ENCODE peak calls at places on chromosome 4, in six cellular contexts. X is aorta, V is cardiac muscle cell, L is fibroblast of lung, I is testis, T is body of pancreas. J is an unnamed sample.

GRCh38 chr4:158461336-158461735 is 60.3 kb upstream of the RXFP1 start:
- DNase-seq in X (no peak), V (no peak), L (peak; percentile 6), I (no peak), T (no peak), J (no peak)

GRCh38 chr4:154982187-154983047 is 201.3 kb downstream of the RBM46 start:
- DNase-seq in X (peak; percentile 57), V (peak; percentile 70), L (peak; percentile 25), I (peak; percentile 85), T (peak; percentile 72), J (peak; percentile 40)

GRCh38 chr4:139454646-139455045 is 725 bp downstream of the RAB33B start:
- DNase-seq in X (no peak), V (no peak), L (no peak), I (no peak), T (no peak), J (no peak)

GRCh38 chr4:7973545-7973981 is 33.9 kb upstream of the AFAP1 start:
- DNase-seq in X (peak; percentile 49), V (no peak), L (peak; percentile 87), I (no peak), T (no peak), J (peak; percentile 45)

GRCh38 chr4:180925800-180926199 is 1317.4 kb upstream of the TENM3 start:
- DNase-seq in X (no peak), V (no peak), L (peak; percentile 59), I (no peak), T (no peak), J (no peak)

GRCh38 chr4:48683784-48684666 is 96.1 kb downstream of the FRYL start:
- DNase-seq in X (no peak), V (no peak), L (peak; percentile 20), I (no peak), T (no peak), J (no peak)

GRCh38 chr4:8285976-8286718 is 16.6 kb downstream of the HTRA3 start:
- DNase-seq in X (no peak), V (no peak), L (no peak), I (no peak), T (no peak), J (no peak)

GRCh38 chr4:105196523-105197145 is 50.0 kb downstream of the TET2 start:
- DNase-seq in X (no peak), V (peak; percentile 35), L (peak; percentile 16), I (peak; percentile 20), T (no peak), J (no peak)

GRCh38 chr4:185261971-185262370 is 52.6 kb downstream of the SNX25 start:
- DNase-seq in X (no peak), V (no peak), L (no peak), I (no peak), T (no peak), J (no peak)

GRCh38 chr4:57110635-57111546 is 706 bp upstream of the IGFBP7 start:
- DNase-seq in X (peak; percentile 77), V (peak; percentile 33), L (peak; percentile 81), I (peak; percentile 60), T (no peak), J (peak; percentile 64)

GRCh38 chr4:17066241-17066640 is 167.8 kb upstream of the LDB2 start:
- DNase-seq in X (no peak), V (no peak), L (peak; percentile 53), I (no peak), T (no peak), J (peak; percentile 40)

GRCh38 chr4:10157478-10158354 is 41.1 kb upstream of the WDR1 start:
- DNase-seq in X (no peak), V (peak; percentile 74), L (peak; percentile 62), I (peak; percentile 70), T (peak; percentile 55), J (peak; percentile 73)

GRCh38 chr4:138734746-138735145 is 280.8 kb upstream of the NOCT start:
- DNase-seq in X (no peak), V (no peak), L (peak; percentile 71), I (no peak), T (no peak), J (peak; percentile 57)

GRCh38 chr4:46390353-46391058 is 578 bp upstream of the GABRA2 start:
- DNase-seq in X (peak; percentile 30), V (no peak), L (no peak), I (no peak), T (no peak), J (no peak)

GRCh38 chr4:3519468-3520264 is 12.6 kb downstream of the LRPAP1 start:
- DNase-seq in X (peak; percentile 35), V (no peak), L (no peak), I (no peak), T (no peak), J (no peak)

GRCh38 chr4:128517096-128517738 is 229.6 kb upstream of the PGRMC2 start:
- DNase-seq in X (no peak), V (no peak), L (peak; percentile 49), I (no peak), T (no peak), J (no peak)

GRCh38 chr4:6116696-6117285 is 83.6 kb downstream of the JAKMIP1 start:
- DNase-seq in X (no peak), V (no peak), L (no peak), I (no peak), T (no peak), J (no peak)

GRCh38 chr4:140806175-140806574 is 50.0 kb upstream of the TBC1D9 start:
- DNase-seq in X (no peak), V (no peak), L (no peak), I (no peak), T (no peak), J (no peak)

GRCh38 chr4:123418486-123418931 is 21.9 kb downstream of the SPRY1 start:
- DNase-seq in X (no peak), V (peak; percentile 50), L (peak; percentile 96), I (no peak), T (no peak), J (peak; percentile 90)

GRCh38 chr4:88779431-88779830 is 81.8 kb upstream of the NAP1L5 start:
- DNase-seq in X (no peak), V (no peak), L (peak; percentile 90), I (no peak), T (no peak), J (peak; percentile 56)

DNA sequence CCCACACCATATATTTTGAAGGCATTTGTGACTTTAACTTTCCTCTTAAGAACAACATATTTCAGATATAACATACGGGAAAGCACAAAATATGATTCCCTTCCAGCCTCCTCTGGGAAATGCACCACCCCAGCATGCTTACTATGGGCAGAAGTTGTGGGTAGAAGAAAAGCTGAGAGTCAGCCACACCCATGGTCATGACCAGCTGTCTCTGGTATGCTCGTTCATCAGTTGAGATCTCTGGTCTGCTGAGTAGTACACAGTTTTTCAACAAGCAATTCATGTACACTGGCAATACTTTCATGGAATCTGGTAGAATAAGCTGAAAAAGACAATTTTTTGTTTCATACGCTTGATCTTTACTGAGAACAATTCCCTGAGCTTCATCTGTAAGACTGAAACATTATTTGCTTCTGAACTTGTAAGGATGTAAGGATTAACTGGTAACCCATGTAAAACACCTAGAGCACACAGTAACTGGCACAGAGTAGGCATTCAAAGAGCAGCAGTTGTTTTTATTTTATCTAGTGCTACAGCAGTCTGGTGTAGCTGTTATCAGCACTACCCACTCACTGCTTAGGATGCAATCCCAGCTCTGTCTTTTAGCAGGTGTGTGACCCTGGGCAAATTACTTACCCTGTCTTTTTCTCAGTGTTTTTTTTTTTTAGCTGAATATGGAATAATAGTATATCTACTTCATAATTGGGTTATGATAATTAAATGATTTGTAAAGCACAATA is 47.6 kb downstream of the METTL14 start:
- DNase-seq in X (no peak), V (no peak), L (peak; percentile 68), I (no peak), T (no peak), J (peak; percentile 41)
- H3K27ac ChIP-seq in X (no peak overlapping the region), V (no peak overlapping the region), L (peak overlapping the region; percentile 39), I (no peak overlapping the region), T (no peak overlapping the region), J (peak overlapping the region; percentile 1)

DNA sequence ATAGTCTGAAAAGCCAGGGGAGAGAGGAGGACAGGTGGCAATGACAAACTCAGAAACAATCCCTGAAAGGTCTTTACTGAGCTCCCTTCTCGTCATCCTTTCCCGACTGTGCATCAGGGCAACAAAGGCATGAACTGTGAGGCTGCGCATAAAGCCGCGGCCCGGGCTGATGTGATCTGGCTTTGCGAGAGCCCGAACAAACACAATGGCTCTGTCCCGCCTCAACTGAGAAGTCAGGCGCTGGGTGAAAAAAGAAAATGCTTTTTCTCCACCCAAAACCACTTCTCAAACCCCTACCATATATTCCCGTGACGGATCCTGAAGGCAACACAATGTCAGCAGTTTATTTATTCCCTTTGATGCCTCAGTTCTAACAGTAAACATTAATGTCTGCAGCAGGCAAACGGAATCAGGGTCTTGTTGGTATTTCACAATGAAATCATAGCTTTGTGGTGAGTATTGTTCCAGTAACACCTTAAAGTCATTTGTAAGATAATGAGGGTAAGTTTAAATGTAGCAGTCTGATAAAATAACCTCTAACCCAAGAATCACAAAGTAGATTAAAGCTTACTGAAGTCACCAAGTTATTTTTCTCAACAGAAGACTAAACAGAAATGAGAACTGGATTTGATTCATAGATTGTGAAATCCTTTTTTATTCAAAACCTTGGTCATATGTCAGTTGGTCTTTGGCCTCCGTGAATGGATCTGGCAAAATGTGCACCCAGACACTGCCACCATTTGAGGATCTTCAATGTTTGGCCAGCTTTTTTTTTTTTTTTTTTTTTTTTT is 67.4 kb downstream of the APBB2 start:
- DNase-seq in X (peak; percentile 67), V (no peak), L (peak; percentile 82), I (peak; percentile 21), T (no peak), J (peak; percentile 49)
- H3K4me3 ChIP-seq in X (peak overlapping the region; percentile 15), V (no peak overlapping the region), L (peak overlapping the region; percentile 18), I (no peak overlapping the region), T (no peak overlapping the region), J (no peak overlapping the region)

GRCh38 chr4:78480286-78480685 is 71.3 kb upstream of the ANXA3 start:
- DNase-seq in X (no peak), V (no peak), L (no peak), I (no peak), T (no peak), J (no peak)
- H3K36me3 ChIP-seq in X (no peaks in the 10 kb centered on the region), V (no peaks in the 10 kb centered on the region), L (no peaks in the 10 kb centered on the region), I (no peaks in the 10 kb centered on the region), T (no peaks in the 10 kb centered on the region), J (no peaks in the 10 kb centered on the region)

DNA sequence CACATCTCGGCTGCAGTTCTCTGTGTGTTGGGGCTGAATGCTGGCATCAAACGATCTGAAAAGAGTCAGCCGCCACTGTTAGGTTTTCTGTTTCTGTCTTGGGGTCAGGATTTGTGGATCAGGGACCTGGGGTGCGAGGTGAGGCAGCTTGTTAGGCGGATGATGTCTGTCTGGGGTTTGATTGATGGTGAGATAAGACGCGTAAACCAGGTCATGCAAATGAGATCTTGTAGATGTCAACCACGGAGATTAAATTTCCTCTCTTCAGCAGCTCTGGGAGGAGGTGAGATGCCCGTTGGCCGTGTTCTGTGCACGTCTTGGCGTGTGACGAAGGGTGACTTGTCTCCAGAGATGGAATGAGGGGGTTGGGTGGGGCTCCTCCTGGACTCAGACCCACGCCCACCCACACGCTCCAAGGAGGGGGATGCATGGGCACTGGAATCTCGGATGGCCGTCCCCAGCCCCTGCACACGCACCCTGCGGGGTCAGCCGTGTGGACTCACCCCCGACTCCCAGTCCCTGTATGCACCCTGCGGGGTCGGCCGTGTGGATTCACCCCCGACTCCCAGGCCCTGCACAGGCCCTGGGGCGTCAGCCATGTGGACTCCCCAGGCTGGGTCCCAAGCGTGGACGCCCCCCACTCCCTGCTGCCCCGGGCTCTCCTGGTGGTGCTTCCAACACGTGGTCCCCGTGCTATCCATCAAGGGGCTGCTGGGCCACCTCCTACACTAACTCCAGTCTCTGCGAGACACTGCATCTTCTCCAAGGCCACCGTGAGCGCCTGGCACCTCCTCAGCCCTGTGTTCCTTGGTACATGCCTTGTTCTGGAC is 16.0 kb upstream of the UVSSA start:
- DNase-seq in X (no peak), V (no peak), L (no peak), I (no peak), T (no peak), J (no peak)
- H3K27ac ChIP-seq in X (no peak overlapping the region), V (no peak overlapping the region), L (no peak overlapping the region), I (no peak overlapping the region), T (no peak overlapping the region), J (no peak overlapping the region)

GRCh38 chr4:24713604-24714003 is 81.8 kb upstream of the SOD3 start:
- DNase-seq in X (no peak), V (no peak), L (no peak), I (no peak), T (no peak), J (no peak)
- H3K4me3 ChIP-seq in X (no peak overlapping the region), V (no peak overlapping the region), L (no peak overlapping the region), I (no peak overlapping the region), T (no peak overlapping the region), J (no peak overlapping the region)